ENCODE peak calls at places on chromosomes 7 and 10, in four cellular contexts. Y is K562, N is HepG2, A is GM12878. K is an unnamed sample.

GRCh38 chr10:129530486-129531065 is 63.5 kb downstream of the MGMT start:
- DNase-seq in Y (no peak), N (no peak), A (no peak), K (no peak)

GRCh38 chr10:7915923-7916322 is 97.6 kb downstream of the TAF3 start:
- DNase-seq in A (no peak), Y (no peak), N (no peak), K (no peak)

GRCh38 chr7:64180989-64181388 is 26.0 kb upstream of the ZNF735 start:
- DNase-seq in N (no peak), A (no peak), Y (no peak), K (no peak)

GRCh38 chr10:26622891-26623290 is 74.6 kb upstream of the PDSS1 start:
- DNase-seq in N (no peak), Y (no peak), A (no peak), K (no peak)

GRCh38 chr7:29853775-29854174 is 47.5 kb downstream of the WIPF3 start:
- DNase-seq in A (no peak), Y (no peak), N (no peak), K (no peak)

GRCh38 chr10:110535958-110536891 is 31.3 kb upstream of the SMC3 start:
- DNase-seq in N (peak; percentile 20), A (peak; percentile 87), Y (peak; percentile 28), K (no peak)

GRCh38 chr10:114996542-114996941 is 58.5 kb downstream of the TRUB1 start:
- DNase-seq in Y (no peak), A (no peak), N (no peak), K (no peak)

GRCh38 chr10:48498940-48499510 is 105.8 kb downstream of the ARHGAP22 start:
- DNase-seq in N (no peak), Y (no peak), A (no peak), K (peak; percentile 28)

GRCh38 chr10:122476034-122476695 is 14.8 kb downstream of the HTRA1 start:
- DNase-seq in A (no peak), Y (no peak), N (no peak), K (no peak)

GRCh38 chr10:86232646-86233045 is 133.9 kb downstream of the GRID1 start:
- DNase-seq in Y (no peak), N (no peak), A (no peak), K (no peak)

GRCh38 chr10:44064987-44065787 is 319.7 kb downstream of the CXCL12 start:
- DNase-seq in Y (no peak), A (no peak), N (no peak), K (no peak)

GRCh38 chr7:157235357-157236018 is 96.8 kb downstream of the UBE3C start:
- DNase-seq in A (no peak), N (peak; percentile 16), Y (no peak), K (no peak)

GRCh38 chr7:29285451-29285807 is 90.9 kb downstream of the CHN2 start:
- DNase-seq in Y (no peak), N (peak; percentile 28), A (peak; percentile 55), K (no peak)

GRCh38 chr7:92944633-92945032 is 108.3 kb upstream of the CDK6 start:
- DNase-seq in Y (no peak), A (no peak), N (no peak), K (no peak)

GRCh38 chr7:39720586-39720985 is 97.2 kb downstream of the RALA start:
- DNase-seq in N (peak; percentile 20), Y (peak; percentile 38), A (no peak), K (no peak)

GRCh38 chr7:70416611-70417010 is 715.3 kb upstream of the GALNT17 start:
- DNase-seq in N (no peak), Y (no peak), A (no peak), K (no peak)

GRCh38 chr10:4981722-4982471 is 18.7 kb downstream of the AKR1C1 start:
- DNase-seq in N (peak; percentile 79), Y (peak; percentile 65), A (no peak), K (peak; percentile 19)

GRCh38 chr7:14905764-14906163 is 3.2 kb upstream of the DGKB start:
- DNase-seq in A (no peak), N (no peak), Y (no peak), K (no peak)

GRCh38 chr10:59433720-59434428 is 71.5 kb upstream of the FAM13C start:
- DNase-seq in Y (no peak), N (no peak), A (no peak), K (no peak)

GRCh38 chr10:44703241-44704155 is 207.6 kb upstream of the TMEM72 start:
- DNase-seq in A (no peak), N (no peak), Y (no peak), K (no peak)

DNA sequence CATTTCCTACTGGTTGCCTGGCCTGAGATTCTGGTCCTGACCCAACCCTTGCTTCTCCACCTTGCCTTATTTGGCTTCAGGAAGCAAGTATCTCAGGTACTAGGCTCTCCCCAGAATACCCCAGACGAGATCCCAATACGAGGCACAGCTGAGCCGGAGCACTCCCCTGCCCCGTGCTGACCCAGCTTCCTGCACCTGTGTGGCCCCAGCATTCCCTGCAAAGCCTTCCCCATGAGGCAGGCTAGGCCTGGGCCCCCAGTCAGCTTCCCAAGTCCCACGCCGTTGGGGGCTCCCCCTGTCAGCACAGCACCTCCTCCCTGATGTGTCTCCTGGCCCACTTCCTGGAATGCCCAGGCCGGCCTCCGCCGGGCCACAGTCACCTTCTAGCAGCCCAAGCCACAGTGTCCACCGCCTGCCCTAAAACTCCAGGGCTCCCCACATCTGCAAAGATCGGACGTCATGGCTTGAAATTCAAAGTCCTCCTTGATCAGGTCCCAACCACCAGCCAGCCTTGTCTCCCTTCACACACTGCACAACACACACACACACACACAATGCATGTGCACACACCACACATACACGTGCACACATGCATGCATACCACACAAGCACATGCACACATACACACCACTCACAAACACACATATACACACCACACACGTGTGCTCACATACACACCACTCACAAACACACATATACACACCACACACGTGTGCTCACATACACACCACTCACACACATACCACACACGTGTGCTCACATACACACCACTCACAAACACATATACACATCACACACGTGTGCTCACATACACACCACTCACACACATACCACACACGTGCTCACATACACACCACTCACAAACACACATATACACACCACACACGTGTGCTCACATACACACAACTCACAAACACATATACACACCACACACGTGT is 78.9 kb upstream of the FOXK1 start:
- DNase-seq in Y (no peak), N (no peak), A (no peak), K (no peak)
- TF ChIP-seq SRF in Y (no peak), N (no peak), A (no peak), K (peak; percentile 61)

DNA sequence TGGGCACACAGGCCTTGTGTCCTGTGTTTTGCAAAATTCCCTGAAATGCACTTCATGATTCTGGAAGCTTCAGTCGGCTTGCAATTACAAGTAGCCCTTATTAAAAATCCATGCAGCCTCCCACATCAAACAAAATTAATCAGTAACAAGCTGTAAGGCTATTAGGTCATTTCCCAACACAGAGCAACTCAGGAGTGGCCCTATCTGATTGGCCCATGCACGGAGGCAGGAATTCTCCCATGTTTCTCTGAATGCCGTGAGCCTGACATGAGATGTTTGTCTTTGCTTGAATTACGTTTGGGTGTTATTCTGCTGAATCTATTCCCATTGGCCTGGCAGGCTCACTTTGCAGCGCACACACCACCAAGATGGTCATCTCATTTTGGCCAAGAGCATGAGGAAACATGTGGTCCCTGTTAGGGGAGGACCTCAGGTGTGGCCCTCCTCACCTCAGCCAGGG is 36.9 kb downstream of the FOXL3 start:
- DNase-seq in Y (no peak), N (peak; percentile 79), A (no peak), K (no peak)
- TF ChIP-seq POLR2AphosphoS5 in Y (no peak), N (no peak), A (no peak), K (no peak)

GRCh38 chr10:77478248-77478963 is 159.2 kb downstream of the KCNMA1 start:
- DNase-seq in A (no peak), N (no peak), Y (no peak), K (no peak)
- TF ChIP-seq EP300 in A (no peak), N (no peak), Y (no peak), K (no peak)

GRCh38 chr7:44963526-44964290 is 15.1 kb downstream of the MYO1G start:
- DNase-seq in N (no peak), Y (no peak), A (no peak), K (peak; percentile 43)
- TF ChIP-seq SRF in N (no peak), Y (no peak), A (no peak), K (no peak)

DNA sequence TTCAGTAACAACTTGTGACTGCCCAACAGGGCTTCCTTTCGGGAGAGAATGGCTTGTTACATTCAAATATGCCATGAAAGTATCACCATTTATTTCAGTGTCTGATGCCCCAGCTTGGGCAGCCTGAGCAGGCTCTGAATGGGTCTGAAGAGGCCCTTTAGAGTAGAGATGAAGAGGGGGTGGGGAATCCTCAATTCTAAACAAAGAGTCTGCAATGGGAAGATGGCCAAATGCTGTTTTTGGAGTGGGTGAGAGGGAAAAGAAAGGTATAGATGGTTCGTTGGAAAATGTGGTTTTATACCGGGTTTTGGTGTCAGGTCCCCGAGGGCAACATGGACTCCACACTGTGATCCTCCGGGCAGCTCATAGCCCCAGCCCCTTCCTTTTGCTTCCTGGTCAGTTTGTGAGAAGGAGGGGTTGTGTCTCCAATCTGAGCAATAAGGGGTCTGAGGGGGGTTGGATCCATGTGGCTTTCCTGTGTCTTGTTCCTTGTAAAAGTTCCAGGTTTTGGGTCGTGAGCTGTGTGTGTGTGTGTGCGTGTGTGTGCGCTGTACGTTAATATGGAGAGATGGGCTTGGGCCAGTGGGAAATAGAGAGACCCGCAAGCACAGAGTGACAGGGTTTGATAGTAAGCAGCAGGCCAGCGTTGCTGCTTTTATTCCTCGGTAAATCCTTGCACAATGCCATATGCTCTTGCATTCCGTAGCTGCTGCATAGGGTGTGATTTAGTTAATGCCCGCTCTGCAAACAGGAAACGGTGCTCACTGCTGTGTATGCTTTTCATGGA is 108.3 kb downstream of the TCF7L2 start:
- DNase-seq in N (peak; percentile 67), A (no peak), Y (no peak), K (no peak)
- TF ChIP-seq POLR2AphosphoS5 in N (no peak), A (no peak), Y (no peak), K (peak; percentile 34)

K was measured in H1.